ENCODE peak calls at places on chromosomes 1 and 21, in ten cellular contexts. P, Z, A, B, O, C, T, I, K and X are unnamed samples.

GRCh38 chr1:181676269-181676668 is 193.0 kb downstream of the CACNA1E start:
- DNase-seq in P (no peak), Z (peak; percentile 71), A (peak; percentile 1), B (peak; percentile 41), O (peak; percentile 26), C (peak; percentile 35), T (peak; percentile 60), I (no peak), K (peak; percentile 2), X (peak; percentile 51)

GRCh38 chr1:46605242-46605641 is 1.2 kb upstream of the MKNK1 start:
- DNase-seq in P (no peak), Z (no peak), A (no peak), B (no peak), O (no peak), C (no peak), T (no peak), I (peak; percentile 19), K (no peak), X (no peak)

GRCh38 chr1:25799346-25799720 is 660 bp upstream of the SELENON start:
- DNase-seq in P (no peak), Z (no peak), A (no peak), B (no peak), O (no peak), C (no peak), T (no peak), I (no peak), K (no peak), X (no peak)

GRCh38 chr1:13832536-13832935 is 132.5 kb downstream of the PRDM2 start:
- DNase-seq in P (no peak), Z (no peak), A (no peak), B (no peak), O (no peak), C (no peak), T (no peak), I (no peak), K (no peak), X (peak; percentile 84)

GRCh38 chr1:1358433-1359201 is at the start of gene MXRA8:
- DNase-seq in P (peak; percentile 44), Z (peak; percentile 79), A (peak; percentile 91), B (no peak), O (peak; percentile 49), C (peak; percentile 80), T (no peak), I (no peak), K (peak; percentile 44), X (peak; percentile 67)

GRCh38 chr1:48931571-48932251 is 155.0 kb upstream of the BEND5 start:
- DNase-seq in P (peak; percentile 43), Z (no peak), A (peak; percentile 7), B (no peak), O (no peak), C (no peak), T (no peak), I (no peak), K (no peak), X (no peak)

GRCh38 chr1:113279776-113280391 is 110.4 kb upstream of the MAGI3 start:
- DNase-seq in P (no peak), Z (no peak), A (no peak), B (no peak), O (no peak), C (no peak), T (no peak), I (no peak), K (no peak), X (no peak)

GRCh38 chr21:34046917-34047316 is 26.5 kb upstream of the MRPS6 start:
- DNase-seq in P (no peak), Z (no peak), A (no peak), B (no peak), O (no peak), C (no peak), T (no peak), I (no peak), K (no peak), X (no peak)

GRCh38 chr21:34073032-34073748 is at the start of the genes MRPS6 and SLC5A3:
- DNase-seq in P (peak; percentile 88), Z (peak; percentile 95), A (peak; percentile 88), B (peak; percentile 13), O (peak; percentile 90), C (peak; percentile 89), T (peak; percentile 84), I (peak; percentile 70), K (peak; percentile 59), X (peak; percentile 93)

GRCh38 chr1:160149706-160150105 is 1.7 kb upstream of the ATP1A4 start:
- DNase-seq in P (no peak), Z (no peak), A (peak; percentile 48), B (no peak), O (no peak), C (no peak), T (no peak), I (no peak), K (no peak), X (no peak)

GRCh38 chr1:5991784-5992033 is 516 bp downstream of the NPHP4 start:
- DNase-seq in P (no peak), Z (no peak), A (no peak), B (no peak), O (peak; percentile 35), C (peak; percentile 57), T (peak; percentile 66), I (no peak), K (no peak), X (no peak)

GRCh38 chr1:92503926-92504750 is 17.4 kb upstream of the GFI1 start:
- DNase-seq in P (peak; percentile 30), Z (no peak), A (peak; percentile 46), B (no peak), O (no peak), C (no peak), T (no peak), I (no peak), K (no peak), X (no peak)

GRCh38 chr1:11733351-11733750 is 2.6 kb upstream of the AGTRAP start:
- DNase-seq in P (no peak), Z (no peak), A (no peak), B (no peak), O (no peak), C (no peak), T (no peak), I (no peak), K (no peak), X (no peak)

GRCh38 chr1:86868477-86868876 is 45.4 kb downstream of the SELENOF start:
- DNase-seq in P (no peak), Z (no peak), A (peak; percentile 47), B (no peak), O (no peak), C (no peak), T (no peak), I (no peak), K (no peak), X (no peak)

GRCh38 chr1:241499910-241500309 is 19.6 kb downstream of the FH start:
- DNase-seq in P (peak; percentile 21), Z (peak; percentile 50), A (peak; percentile 58), B (peak; percentile 24), O (no peak), C (no peak), T (no peak), I (no peak), K (peak; percentile 9), X (no peak)

GRCh38 chr1:184883304-184883815 is 90.9 kb downstream of the NIBAN1 start:
- DNase-seq in P (no peak), Z (no peak), A (no peak), B (no peak), O (no peak), C (no peak), T (no peak), I (no peak), K (no peak), X (no peak)

GRCh38 chr21:39966786-39967185 is 99.5 kb downstream of the PCP4 start:
- DNase-seq in P (no peak), Z (no peak), A (no peak), B (no peak), O (no peak), C (no peak), T (no peak), I (no peak), K (no peak), X (no peak)

GRCh38 chr1:169491845-169492281 is 6.1 kb upstream of the SLC19A2 start:
- DNase-seq in P (no peak), Z (no peak), A (no peak), B (no peak), O (no peak), C (no peak), T (peak; percentile 73), I (no peak), K (no peak), X (no peak)

GRCh38 chr1:164937297-164937696 is 378.3 kb downstream of the PBX1 start:
- DNase-seq in P (no peak), Z (no peak), A (no peak), B (no peak), O (no peak), C (no peak), T (no peak), I (no peak), K (no peak), X (no peak)

GRCh38 chr21:44999428-44999971 is 59.7 kb downstream of the SLX9 start:
- DNase-seq in P (no peak), Z (no peak), A (no peak), B (no peak), O (no peak), C (no peak), T (no peak), I (no peak), K (no peak), X (no peak)
- H3K27ac ChIP-seq in P (no peak overlapping the region), Z (no peak overlapping the region), A (no peak overlapping the region), B (no peak overlapping the region), O (no peak overlapping the region), C (no peak overlapping the region), T (no peak overlapping the region), I (no peak overlapping the region), K (no peak overlapping the region), X (no peak overlapping the region)

GRCh38 chr21:42704861-42705260 is 51.4 kb downstream of the PDE9A start:
- DNase-seq in P (no peak), Z (peak; percentile 11), A (no peak), B (no peak), O (no peak), C (no peak), T (no peak), I (no peak), K (no peak), X (no peak)
- H3K27ac ChIP-seq in P (no peak overlapping the region), Z (peak overlapping the region; percentile 17), A (no peak overlapping the region), B (no peak overlapping the region), O (no peak overlapping the region), C (no peak overlapping the region), T (no peak overlapping the region), I (no peak overlapping the region), K (no peak overlapping the region), X (no peak overlapping the region)

GRCh38 chr1:166507347-166507746 is 331.9 kb upstream of the POGK start:
- DNase-seq in P (no peak), Z (no peak), A (no peak), B (no peak), O (no peak), C (no peak), T (no peak), I (no peak), K (no peak), X (no peak)
- H3K27ac ChIP-seq in P (no peak overlapping the region), Z (no peak overlapping the region), A (no peak overlapping the region), B (no peak overlapping the region), O (no peak overlapping the region), C (no peak overlapping the region), T (no peak overlapping the region), I (no peak overlapping the region), K (no peak overlapping the region), X (no peak overlapping the region)

DNA sequence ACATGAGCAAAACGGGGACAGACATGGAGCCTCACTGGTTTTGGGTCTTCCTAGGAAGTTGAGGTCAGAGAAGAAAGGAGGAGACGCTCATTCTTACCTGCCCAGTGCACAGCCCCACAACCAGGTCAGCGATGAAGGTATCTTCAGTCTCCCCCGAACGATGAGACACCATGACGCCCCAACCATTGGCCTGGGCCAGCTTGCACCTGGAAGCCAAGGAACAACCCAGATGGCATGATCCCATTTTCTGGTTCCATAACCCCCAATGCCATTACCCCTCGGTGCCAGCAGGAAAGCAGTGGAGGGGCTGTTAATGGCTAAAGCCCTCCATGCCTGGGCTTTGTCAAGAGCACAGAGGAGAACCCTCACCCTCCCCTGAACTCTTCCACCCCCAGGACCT is 15.3 kb downstream of the ENO1 start:
- DNase-seq in P (no peak), Z (peak; percentile 47), A (no peak), B (no peak), O (no peak), C (no peak), T (no peak), I (no peak), K (no peak), X (no peak)
- H3K27ac ChIP-seq in P (no peak overlapping the region), Z (no peak overlapping the region), A (peak overlapping the region; percentile 91), B (peak overlapping the region; percentile 30), O (no peak overlapping the region), C (no peak overlapping the region), T (no peak overlapping the region), I (peak overlapping the region; percentile 3), K (no peak overlapping the region), X (no peak overlapping the region)